ENCODE peak calls at places on chromosomes 7 and 10, in seven cellular contexts. A is GM12891, E is H1, K is GM12878, Q is HepG2, F is SK-N-SH, G is K562. R is an unnamed sample.

GRCh38 chr7:111531993-111532392 is 30.3 kb downstream of the IMMP2L start:
- DNase-seq in Q (no peak), A (no peak), K (no peak), E (no peak), G (peak; percentile 58), F (no peak), R (no peak)

GRCh38 chr7:137850586-137850985 is 3.8 kb upstream of the DGKI start:
- DNase-seq in Q (no peak), K (no peak), A (no peak), F (no peak), E (no peak), G (no peak), R (no peak)

GRCh38 chr7:121082400-121083101 is 94.0 kb downstream of the CPED1 start:
- DNase-seq in Q (no peak), G (no peak), A (no peak), K (no peak), E (no peak), F (no peak), R (no peak)

GRCh38 chr10:127374074-127374680 is 174.9 kb upstream of the NPS start:
- DNase-seq in A (no peak), G (peak; percentile 31), E (no peak), F (no peak), K (no peak), Q (no peak), R (no peak)

GRCh38 chr10:116287906-116288501 is 15.0 kb upstream of the GFRA1 start:
- DNase-seq in G (peak; percentile 16), F (peak; percentile 60), Q (peak; percentile 18), A (no peak), E (no peak), K (no peak), R (no peak)

GRCh38 chr7:80284848-80285247 is 150.2 kb downstream of the GNAI1 start:
- DNase-seq in K (no peak), G (no peak), Q (no peak), F (peak; percentile 8), A (no peak), E (no peak), R (no peak)

GRCh38 chr10:107034023-107034422 is 130.5 kb downstream of the SORCS1 start:
- DNase-seq in Q (no peak), F (peak; percentile 21), K (no peak), E (no peak), G (no peak), A (no peak), R (no peak)

GRCh38 chr7:131538071-131538790 is 18.2 kb downstream of the PODXL start:
- DNase-seq in G (no peak), Q (no peak), E (no peak), K (no peak), F (no peak), A (no peak), R (no peak)

GRCh38 chr10:114441107-114441506 is 36.8 kb upstream of the AFAP1L2 start:
- DNase-seq in E (no peak), G (no peak), K (no peak), A (no peak), Q (no peak), F (no peak), R (no peak)

GRCh38 chr10:84247496-84247895 is 2.6 kb downstream of the RGR start:
- DNase-seq in Q (no peak), F (no peak), G (no peak), K (no peak), A (no peak), E (no peak), R (no peak)

GRCh38 chr10:61063911-61064310 is 119.9 kb upstream of the RHOBTB1 start:
- DNase-seq in A (no peak), G (no peak), Q (peak; percentile 59), K (no peak), F (no peak), E (no peak), R (no peak)

GRCh38 chr7:141071260-141071854 is 2.5 kb upstream of the TMEM178B start:
- DNase-seq in Q (peak; percentile 7), F (peak; percentile 91), E (peak; percentile 54), A (peak; percentile 3), K (no peak), G (peak; percentile 68), R (no peak)

GRCh38 chr7:93856319-93856718 is 34.2 kb downstream of the TFPI2 start:
- DNase-seq in G (no peak), Q (no peak), A (no peak), E (no peak), F (no peak), K (no peak), R (no peak)

GRCh38 chr7:45692031-45692430 is 117.9 kb downstream of the ADCY1 start:
- DNase-seq in K (no peak), Q (no peak), G (no peak), E (no peak), F (no peak), A (no peak), R (no peak)

GRCh38 chr7:895451-896052 is 19.2 kb downstream of the GET4 start:
- DNase-seq in F (no peak), A (no peak), E (no peak), K (no peak), Q (no peak), G (no peak), R (no peak)

GRCh38 chr7:47552631-47553030 is 29.3 kb downstream of the TNS3 start:
- DNase-seq in Q (no peak), F (no peak), E (no peak), A (peak; percentile 47), G (no peak), K (peak; percentile 42), R (no peak)

GRCh38 chr10:49598164-49598856 is 11.8 kb upstream of the SLC18A3 start:
- DNase-seq in A (no peak), K (no peak), E (no peak), G (no peak), Q (no peak), F (no peak), R (no peak)

GRCh38 chr10:131808370-131808930 is 92.4 kb upstream of the PPP2R2D start:
- DNase-seq in A (no peak), K (no peak), Q (no peak), G (no peak), F (no peak), E (no peak), R (no peak)

GRCh38 chr7:139767561-139767982 is 10.2 kb downstream of the HIPK2 start:
- DNase-seq in E (no peak), K (peak; percentile 48), F (no peak), G (no peak), Q (no peak), A (peak; percentile 44), R (peak; percentile 36)

GRCh38 chr10:118238573-118239240 is 103.4 kb downstream of the FAM204A start:
- DNase-seq in A (no peak), Q (no peak), F (peak; percentile 50), K (no peak), E (no peak), G (no peak), R (no peak)

GRCh38 chr10:75743231-75743864 is 311.9 kb downstream of the LRMDA start:
- DNase-seq in A (no peak), G (no peak), E (no peak), Q (peak; percentile 51), K (no peak), F (no peak), R (no peak)

GRCh38 chr10:103153302-103153759 is 39.7 kb downstream of the NT5C2 start:
- DNase-seq in K (no peak), F (no peak), E (no peak), G (no peak), Q (peak; percentile 51), A (no peak), R (no peak)

GRCh38 chr10:119872860-119873671 is 423 bp upstream of the MCMBP start:
- DNase-seq in G (peak; percentile 91), F (peak; percentile 95), E (no peak), Q (peak; percentile 68), A (peak; percentile 78), K (peak; percentile 49), R (peak; percentile 69)

GRCh38 chr7:32890010-32890552 is 1.5 kb downstream of the KBTBD2 start:
- DNase-seq in Q (peak; percentile 52), E (no peak), G (peak; percentile 59), F (no peak), K (no peak), A (no peak), R (no peak)

DNA sequence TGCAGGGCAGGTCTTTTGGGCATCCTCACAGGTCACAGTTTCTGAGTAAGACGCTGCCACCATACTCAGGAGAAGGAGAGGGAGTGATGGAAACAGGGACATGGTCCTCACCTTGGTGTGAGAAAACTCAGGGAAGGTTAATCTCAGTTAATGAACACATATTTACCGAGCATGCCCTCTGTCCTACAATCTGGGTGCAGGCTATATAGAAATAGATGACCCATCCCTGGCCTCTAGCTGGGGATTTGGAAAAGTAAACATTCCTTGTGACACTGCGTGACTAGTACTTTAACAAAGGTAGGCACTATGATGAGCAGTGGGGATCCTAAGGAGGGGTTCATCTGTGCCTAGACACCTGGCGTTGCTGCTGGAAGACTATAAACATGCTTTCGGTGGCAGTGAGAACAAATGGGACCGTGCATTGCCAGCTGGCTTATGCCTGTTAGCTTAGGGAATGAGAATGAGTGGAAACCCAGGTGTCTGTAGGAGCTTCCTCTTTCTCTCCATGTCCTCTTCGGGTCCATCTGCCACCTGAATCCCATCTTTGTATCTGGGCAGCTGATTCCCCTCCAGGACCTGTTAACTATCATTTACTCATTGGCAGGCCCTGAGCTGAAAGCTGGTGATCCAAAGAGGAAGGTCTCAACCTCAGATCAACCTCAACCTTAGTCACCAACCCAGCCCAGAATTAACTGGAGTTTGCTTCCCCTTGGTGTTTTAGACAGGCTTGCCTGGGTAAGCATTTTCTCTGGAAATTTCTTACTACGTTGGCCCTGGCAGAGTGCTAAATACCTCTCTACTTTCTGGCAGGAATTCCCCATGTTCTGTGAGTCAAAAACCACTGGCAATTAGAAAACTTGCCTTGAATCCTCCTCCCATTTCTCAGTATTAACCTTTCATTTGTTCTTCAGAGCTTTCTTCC is 789 bp downstream of the MBL2 start:
- DNase-seq in A (no peak), F (no peak), K (no peak), E (no peak), Q (peak; percentile 88), G (no peak), R (no peak)
- TF ChIP-seq TAF1 in A (no peak), F (no peak), K (no peak), E (no peak), Q (peak; percentile 37), G (no peak), R (no peak)

DNA sequence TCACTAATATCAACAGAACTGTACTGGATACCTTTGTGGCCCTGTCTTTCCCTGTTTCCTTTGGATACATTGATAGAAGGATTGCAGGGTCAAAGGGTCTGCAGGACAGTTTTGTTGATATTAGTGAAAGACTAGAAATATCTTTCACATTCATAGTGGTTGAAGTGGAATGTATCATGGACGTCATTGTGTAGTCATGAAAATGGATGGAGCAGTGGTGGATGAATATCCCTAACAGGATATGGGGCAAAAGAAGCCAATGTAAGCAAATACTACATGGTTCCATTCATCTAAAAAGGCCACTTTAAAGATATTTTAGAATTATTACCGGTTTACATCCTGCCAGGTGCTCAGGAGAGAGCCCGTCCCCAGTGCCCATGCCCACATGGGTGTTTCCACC is 23.8 kb downstream of the PALD1 start:
- DNase-seq in K (no peak), A (no peak), E (no peak), F (no peak), G (no peak), Q (no peak), R (no peak)
- TF ChIP-seq TAF1 in K (no peak), A (no peak), E (no peak), F (no peak), G (no peak), Q (no peak), R (no peak)

GRCh38 chr10:77400041-77400440 is 237.6 kb downstream of the KCNMA1 start:
- DNase-seq in Q (no peak), K (no peak), E (no peak), F (no peak), A (no peak), G (no peak), R (no peak)
- TF ChIP-seq TAF1 in Q (no peak), K (no peak), E (no peak), F (no peak), A (no peak), G (no peak), R (no peak)

GRCh38 chr10:112446055-112446854 is 459 bp downstream of the ZDHHC6 start:
- DNase-seq in F (no peak), E (no peak), Q (no peak), A (no peak), K (no peak), G (peak; percentile 17), R (no peak)
- TF ChIP-seq TAF1 in F (no peak), E (no peak), Q (peak; percentile 60), A (no peak), K (no peak), G (no peak), R (no peak)